ENCODE peak calls at places on chromosomes 12 and 14, in four cellular contexts. One of them, this sample, is unnamed.

GRCh38 chr12:51864701-51865469 is 16.4 kb upstream of the FIGNL2 start:
- DNase-seq in H1: no peak
- DNase-seq in H9: peak; percentile 51
- DNase-seq in IMR-90: no peak
- DNase-seq in this sample: peak; percentile 21

GRCh38 chr14:70919774-70920173 is 12.5 kb downstream of the PCNX1 start:
- DNase-seq in H9: no peak
- DNase-seq in H1: no peak
- DNase-seq in IMR-90: peak; percentile 37
- DNase-seq in this sample: no peak

GRCh38 chr12:109052415-109053323 is at the start of gene USP30:
- DNase-seq in H1: peak; percentile 91
- DNase-seq in IMR-90: peak; percentile 85
- DNase-seq in H9: peak; percentile 90
- DNase-seq in this sample: peak; percentile 92

GRCh38 chr12:47736877-47737676 is 11.8 kb upstream of the ENDOU start:
- DNase-seq in H1: no peak
- DNase-seq in IMR-90: peak; percentile 73
- DNase-seq in H9: peak; percentile 36
- DNase-seq in this sample: no peak

GRCh38 chr12:113260127-113260526 is 38.9 kb downstream of the TPCN1 start:
- DNase-seq in H1: no peak
- DNase-seq in IMR-90: no peak
- DNase-seq in H9: no peak
- DNase-seq in this sample: no peak

GRCh38 chr14:57136669-57137068 is 132.0 kb downstream of the EXOC5 start:
- DNase-seq in H9: no peak
- DNase-seq in H1: peak; percentile 47
- DNase-seq in IMR-90: no peak
- DNase-seq in this sample: no peak

GRCh38 chr12:26275313-26276257 is 80.2 kb downstream of the SSPN start:
- DNase-seq in H9: no peak
- DNase-seq in IMR-90: no peak
- DNase-seq in H1: no peak
- DNase-seq in this sample: no peak

GRCh38 chr12:42125372-42125767 is 19.3 kb downstream of the GXYLT1 start:
- DNase-seq in IMR-90: no peak
- DNase-seq in H1: no peak
- DNase-seq in H9: no peak
- DNase-seq in this sample: peak; percentile 59

GRCh38 chr12:113973109-113973904 is 7.2 kb upstream of the RBM19 start:
- DNase-seq in H1: no peak
- DNase-seq in H9: no peak
- DNase-seq in IMR-90: no peak
- DNase-seq in this sample: no peak

GRCh38 chr14:34426313-34427295 is 35.4 kb downstream of the SPTSSA start:
- DNase-seq in H1: no peak
- DNase-seq in IMR-90: no peak
- DNase-seq in H9: no peak
- DNase-seq in this sample: no peak

GRCh38 chr14:96038920-96039632 is at the start of gene C14orf132:
- DNase-seq in H9: peak; percentile 70
- DNase-seq in IMR-90: peak; percentile 48
- DNase-seq in H1: peak; percentile 80
- DNase-seq in this sample: peak; percentile 66

GRCh38 chr14:24673059-24673458 is 39.1 kb upstream of the GZMB start:
- DNase-seq in H1: no peak
- DNase-seq in H9: no peak
- DNase-seq in IMR-90: no peak
- DNase-seq in this sample: no peak

GRCh38 chr12:48998497-48999353 is 450 bp downstream of the DDN start:
- DNase-seq in H9: peak; percentile 65
- DNase-seq in H1: peak; percentile 82
- DNase-seq in IMR-90: peak; percentile 30
- DNase-seq in this sample: no peak

GRCh38 chr12:84642201-84642600 is 270.4 kb downstream of the SLC6A15 start:
- DNase-seq in H1: no peak
- DNase-seq in H9: no peak
- DNase-seq in IMR-90: peak; percentile 22
- DNase-seq in this sample: no peak

GRCh38 chr12:49189731-49190314 is 943 bp upstream of the TUBA1A start:
- DNase-seq in H9: no peak
- DNase-seq in IMR-90: no peak
- DNase-seq in H1: no peak
- DNase-seq in this sample: no peak

GRCh38 chr12:26701604-26702215 is 131.3 kb downstream of the ITPR2 start:
- DNase-seq in H1: no peak
- DNase-seq in H9: no peak
- DNase-seq in IMR-90: peak; percentile 70
- DNase-seq in this sample: peak; percentile 57

GRCh38 chr14:104917992-104918391 is 6.7 kb upstream of the PLD4 start:
- DNase-seq in H9: no peak
- DNase-seq in IMR-90: no peak
- DNase-seq in H1: no peak
- DNase-seq in this sample: no peak

GRCh38 chr14:50403433-50403832 is 6.8 kb upstream of the CDKL1 start:
- DNase-seq in H1: no peak
- DNase-seq in IMR-90: peak; percentile 77
- DNase-seq in H9: no peak
- DNase-seq in this sample: no peak

GRCh38 chr14:20680843-20681347 is 3.5 kb upstream of the RNASE4 start:
- DNase-seq in H1: no peak
- DNase-seq in H9: no peak
- DNase-seq in IMR-90: no peak
- DNase-seq in this sample: no peak

GRCh38 chr12:7099290-7099996 is 7.2 kb upstream of the C1R start:
- DNase-seq in H1: no peak
- DNase-seq in IMR-90: no peak
- DNase-seq in H9: no peak
- DNase-seq in this sample: no peak

GRCh38 chr14:79328863-79329262 is 882.4 kb downstream of the DIO2 start:
- DNase-seq in IMR-90: peak; percentile 64
- DNase-seq in H9: no peak
- DNase-seq in H1: no peak
- DNase-seq in this sample: no peak

GRCh38 chr12:46983959-46984833 is 95.2 kb upstream of the PCED1B start:
- DNase-seq in H9: peak; percentile 76
- DNase-seq in IMR-90: peak; percentile 75
- DNase-seq in H1: peak; percentile 53
- DNase-seq in this sample: peak; percentile 88

GRCh38 chr14:98798099-98798498 is 473.9 kb downstream of the BCL11B start:
- DNase-seq in IMR-90: no peak
- DNase-seq in H9: no peak
- DNase-seq in H1: no peak
- DNase-seq in this sample: no peak

DNA sequence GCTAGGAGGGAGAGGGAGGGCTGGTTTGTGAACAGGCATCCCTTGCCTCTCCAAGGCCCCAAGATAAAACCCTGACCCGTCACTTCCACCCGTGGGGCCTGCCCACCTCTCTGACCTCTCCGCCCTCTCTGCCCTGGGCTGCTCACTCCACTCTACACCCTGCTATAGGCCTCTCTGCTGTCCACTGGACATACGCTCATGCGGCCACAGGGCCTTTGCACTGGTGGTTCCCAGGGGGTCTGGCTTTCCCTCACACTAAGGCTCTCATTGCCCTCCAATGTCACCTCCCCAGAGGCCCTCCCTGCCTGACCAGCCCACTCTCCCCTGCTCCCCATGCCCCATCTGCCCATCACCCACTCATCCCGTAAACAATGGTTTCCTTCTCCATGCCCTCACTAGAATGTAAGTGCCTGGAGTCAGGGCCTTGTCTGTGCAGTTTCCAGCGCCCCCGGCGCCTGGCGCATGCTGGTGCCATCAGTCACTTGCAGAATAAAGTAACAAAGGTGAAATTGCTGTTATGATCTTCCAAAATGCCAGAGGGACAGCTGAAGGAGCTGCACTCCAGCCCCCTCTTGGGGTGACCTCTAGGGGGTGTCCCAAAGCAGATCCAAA is 73.6 kb downstream of the RFLNA start:
- DNase-seq in IMR-90: no peak
- DNase-seq in H9: no peak
- DNase-seq in H1: no peak
- DNase-seq in this sample: no peak
- H4K8ac ChIP-seq in IMR-90: peak overlapping the region; percentile 81
- H4K8ac ChIP-seq in H9: no peak overlapping the region
- H4K8ac ChIP-seq in H1: no peak overlapping the region
- H4K8ac ChIP-seq in this sample: no peak overlapping the region

GRCh38 chr12:53345486-53346195 is 9.5 kb upstream of the SP7 start:
- DNase-seq in H9: no peak
- DNase-seq in H1: peak; percentile 52
- DNase-seq in IMR-90: no peak
- DNase-seq in this sample: peak; percentile 74

GRCh38 chr12:53343449-53343848 is 7.3 kb upstream of the SP7 start:
- DNase-seq in IMR-90: no peak
- DNase-seq in H1: no peak
- DNase-seq in H9: no peak
- DNase-seq in this sample: no peak

GRCh38 chr12:53343978-53344377 is 7.8 kb upstream of the SP7 start:
- DNase-seq in H1: no peak
- DNase-seq in IMR-90: no peak
- DNase-seq in H9: no peak
- DNase-seq in this sample: no peak

GRCh38 chr12:53344824-53345485 is 8.8 kb upstream of the SP7 start:
- DNase-seq in H1: peak; percentile 78
- DNase-seq in IMR-90: peak; percentile 72
- DNase-seq in H9: peak; percentile 74
- DNase-seq in this sample: peak; percentile 80

DNA sequence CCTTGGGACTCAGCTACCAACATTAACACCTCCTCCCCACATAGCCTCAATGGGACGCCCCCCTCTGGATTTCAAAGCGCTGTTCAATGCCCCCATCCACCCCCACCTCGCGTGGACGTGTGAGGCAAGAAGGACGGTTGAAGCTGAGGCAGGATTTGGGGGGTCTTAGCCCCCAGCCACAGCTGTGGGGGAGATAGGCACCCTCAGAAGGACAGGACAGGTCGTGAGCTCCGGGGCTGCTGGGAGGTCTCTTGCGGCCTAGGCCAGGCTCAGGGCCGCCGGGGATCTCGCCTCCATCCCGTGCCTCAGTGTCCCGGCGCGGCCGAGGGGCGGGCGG is 8.3 kb upstream of the SP7 start:
- DNase-seq in IMR-90: no peak
- DNase-seq in H1: peak; percentile 51
- DNase-seq in H9: no peak
- DNase-seq in this sample: no peak
- H3K9ac ChIP-seq in IMR-90: peak overlapping the region; percentile 34
- H3K9ac ChIP-seq in H1: no peak overlapping the region
- H3K9ac ChIP-seq in H9: no peak overlapping the region
- H3K9ac ChIP-seq in this sample: peak overlapping the region; percentile 62

GRCh38 chr14:92277031-92277430 is 45.9 kb upstream of the SLC24A4 start:
- DNase-seq in IMR-90: no peak
- DNase-seq in H9: no peak
- DNase-seq in H1: no peak
- DNase-seq in this sample: no peak

GRCh38 chr14:92280554-92281262 is 42.3 kb upstream of the SLC24A4 start:
- DNase-seq in H1: no peak
- DNase-seq in H9: no peak
- DNase-seq in IMR-90: no peak
- DNase-seq in this sample: no peak

GRCh38 chr14:92287987-92288386 is 35.0 kb upstream of the SLC24A4 start:
- DNase-seq in H1: no peak
- DNase-seq in IMR-90: no peak
- DNase-seq in H9: no peak
- DNase-seq in this sample: no peak

GRCh38 chr14:92282669-92283068 is 40.3 kb upstream of the SLC24A4 start:
- DNase-seq in IMR-90: no peak
- DNase-seq in H9: no peak
- DNase-seq in H1: no peak
- DNase-seq in this sample: no peak
- H4K5ac ChIP-seq in IMR-90: no peak overlapping the region
- H4K5ac ChIP-seq in H9: no peak overlapping the region
- H4K5ac ChIP-seq in H1: no peak overlapping the region
- H4K5ac ChIP-seq in this sample: no peak overlapping the region

GRCh38 chr12:104659058-104659457 is 202.3 kb downstream of the CHST11 start:
- DNase-seq in H1: no peak
- DNase-seq in IMR-90: no peak
- DNase-seq in H9: no peak
- DNase-seq in this sample: no peak

GRCh38 chr12:104656383-104656782 is 199.6 kb downstream of the CHST11 start:
- DNase-seq in IMR-90: no peak
- DNase-seq in H1: no peak
- DNase-seq in H9: no peak
- DNase-seq in this sample: peak; percentile 63

GRCh38 chr12:104655059-104655609 is 198.4 kb downstream of the CHST11 start:
- DNase-seq in H1: no peak
- DNase-seq in IMR-90: no peak
- DNase-seq in H9: no peak
- DNase-seq in this sample: peak; percentile 45

GRCh38 chr12:104656921-104657320 is 200.2 kb downstream of the CHST11 start:
- DNase-seq in IMR-90: peak; percentile 54
- DNase-seq in H9: no peak
- DNase-seq in H1: no peak
- DNase-seq in this sample: no peak

DNA sequence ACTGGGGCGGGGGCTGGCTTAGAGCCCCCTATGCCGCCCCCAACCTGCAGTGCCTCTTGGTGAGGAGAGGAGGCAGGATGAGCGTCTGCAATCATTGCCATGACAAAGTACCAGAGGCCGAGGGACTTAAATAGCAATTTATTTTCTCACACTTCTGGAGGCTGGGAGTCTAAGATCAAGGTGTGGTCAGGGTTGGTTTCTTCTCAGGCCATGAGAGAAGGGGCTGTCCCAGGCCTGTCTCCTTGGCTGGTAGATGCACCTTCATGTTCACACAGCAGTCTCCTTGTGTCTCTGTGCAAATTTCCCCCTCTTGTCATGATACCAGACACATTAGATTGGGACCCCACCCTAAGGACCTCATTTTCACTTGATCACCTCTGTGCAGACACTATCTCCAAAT is 201.3 kb downstream of the CHST11 start:
- DNase-seq in IMR-90: no peak
- DNase-seq in H9: no peak
- DNase-seq in H1: no peak
- DNase-seq in this sample: no peak
- H4K8ac ChIP-seq in IMR-90: no peak overlapping the region
- H4K8ac ChIP-seq in H9: no peak overlapping the region
- H4K8ac ChIP-seq in H1: no peak overlapping the region
- H4K8ac ChIP-seq in this sample: no peak overlapping the region

DNA sequence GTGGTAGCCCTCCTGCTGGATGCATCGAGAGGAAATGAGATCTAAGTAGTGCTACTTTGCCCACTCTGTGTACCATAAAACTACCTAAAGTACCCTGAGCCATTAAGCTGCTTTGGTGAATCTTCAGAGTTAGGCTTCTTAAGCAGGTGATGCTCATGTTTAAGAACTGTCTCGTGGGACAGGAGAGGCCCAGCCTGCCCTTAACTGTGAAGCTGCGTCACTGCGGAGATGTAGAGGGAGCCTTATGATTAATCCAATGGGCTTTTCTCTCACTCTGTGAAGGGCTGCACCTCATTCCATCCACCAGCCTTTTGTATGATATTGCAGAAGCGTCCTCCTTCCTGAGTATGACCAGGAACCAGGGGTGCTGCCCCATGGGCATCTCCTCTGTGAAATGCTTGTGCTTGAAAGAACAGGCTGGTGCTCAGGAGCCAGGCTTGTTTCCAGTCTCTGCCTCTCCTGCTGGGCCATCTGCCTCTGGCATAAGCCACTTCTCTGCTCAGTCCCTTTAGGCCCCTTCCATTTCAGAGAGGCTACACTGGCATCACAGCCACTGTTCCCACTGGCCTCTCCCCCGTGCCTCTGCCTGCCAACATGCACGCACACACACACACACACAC is 6.8 kb upstream of the CCDC177 start:
- DNase-seq in H1: no peak
- DNase-seq in H9: no peak
- DNase-seq in IMR-90: no peak
- DNase-seq in this sample: no peak
- H3K9ac ChIP-seq in H1: no peak overlapping the region
- H3K9ac ChIP-seq in H9: no peak overlapping the region
- H3K9ac ChIP-seq in IMR-90: no peak overlapping the region
- H3K9ac ChIP-seq in this sample: no peak overlapping the region

This sample was measured in mesendoderm.